ENCODE peak calls at places on chromosomes 2 and 18, in eight cellular contexts. L is AG09309; F is activated naive CD4-positive, alpha-beta T cell treated with anti-CD3 and anti-CD28 coated beads for 36 hours; S is Ammon's horn; R is AG10803; M is occipital lobe; Z is T-helper 9 cell; G is AG08396. J is an unnamed sample.

GRCh38 chr2:138421971-138422335 is 79.6 kb upstream of the SPOPL start:
- DNase-seq in Z (no peak), M (no peak), R (peak), F (no peak), S (no peak), G (peak), L (peak), J (no peak)

GRCh38 chr2:108446703-108447102 is 2.3 kb upstream of the GCC2 start:
- DNase-seq in G (no peak), Z (no peak), M (no peak), F (no peak), L (no peak), S (no peak), R (no peak), J (no peak)

GRCh38 chr18:56575819-56576663 is 62.4 kb downstream of the TXNL1 start:
- DNase-seq in Z (no peak), R (peak), G (peak), S (peak), F (no peak), M (no peak), L (no peak), J (no peak)

GRCh38 chr2:61257446-61257845 is 95.5 kb downstream of the C2orf74 start:
- DNase-seq in L (no peak), M (no peak), G (no peak), F (no peak), S (no peak), R (no peak), Z (no peak), J (no peak)

GRCh38 chr2:232776435-232776834 is at the start of gene KCNJ13:
- DNase-seq in S (no peak), R (peak), L (no peak), F (no peak), M (no peak), Z (no peak), G (peak), J (no peak)

GRCh38 chr2:224626735-224627134 is 41.6 kb upstream of the CUL3 start:
- DNase-seq in M (no peak), S (no peak), L (no peak), Z (no peak), R (no peak), F (no peak), G (no peak), J (no peak)

GRCh38 chr18:8091042-8091441 is 518.2 kb upstream of the RAB12 start:
- DNase-seq in S (no peak), F (no peak), Z (no peak), L (no peak), G (no peak), M (no peak), R (peak), J (no peak)

GRCh38 chr2:25228848-25229674 is 60.7 kb upstream of the POMC start:
- DNase-seq in R (peak), G (peak), F (no peak), M (peak), L (peak), S (peak), Z (peak), J (no peak)

GRCh38 chr2:95354925-95355324 is 47.6 kb upstream of the FAHD2A start:
- DNase-seq in G (no peak), F (no peak), S (no peak), Z (no peak), M (no peak), L (no peak), R (no peak), J (no peak)

GRCh38 chr2:148926291-148926961 is 51.4 kb downstream of the KIF5C start:
- DNase-seq in G (peak), R (peak), M (peak), F (peak), Z (peak), S (peak), L (no peak), J (peak)

GRCh38 chr18:36729197-36729596 is 99.6 kb downstream of the TPGS2 start:
- DNase-seq in F (no peak), M (no peak), R (no peak), Z (no peak), S (no peak), G (no peak), L (no peak), J (no peak)

GRCh38 chr2:10412380-10412779 is 35.7 kb downstream of the ODC1 start:
- DNase-seq in S (no peak), R (peak), F (peak), G (peak), M (no peak), Z (no peak), L (no peak), J (no peak)

GRCh38 chr2:60351802-60352201 is 201.7 kb downstream of the BCL11A start:
- DNase-seq in Z (no peak), G (no peak), M (no peak), S (no peak), F (no peak), L (no peak), R (no peak), J (no peak)

GRCh38 chr2:217897816-217898806 is 104.7 kb downstream of the TNS1 start:
- DNase-seq in F (no peak), R (no peak), S (peak), Z (no peak), L (no peak), G (no peak), M (no peak), J (no peak)

GRCh38 chr2:120904825-120905224 is 169.2 kb downstream of the GLI2 start:
- DNase-seq in F (no peak), Z (no peak), G (no peak), L (no peak), M (no peak), R (no peak), S (no peak), J (no peak)

GRCh38 chr2:176079285-176079830 is 4.4 kb downstream of the EVX2 start:
- DNase-seq in M (no peak), R (no peak), G (no peak), F (no peak), S (no peak), Z (no peak), L (no peak), J (no peak)

GRCh38 chr18:77632738-77633137 is 383.1 kb downstream of the GALR1 start:
- DNase-seq in R (no peak), M (no peak), S (peak), L (no peak), Z (no peak), F (no peak), G (no peak), J (no peak)

GRCh38 chr2:74142340-74142739 is 5.4 kb downstream of the BOLA3 start:
- DNase-seq in M (no peak), G (no peak), L (no peak), Z (no peak), R (no peak), F (no peak), S (no peak), J (no peak)

GRCh38 chr2:126932529-126932928 is 33.8 kb downstream of the TEX51 start:
- DNase-seq in R (no peak), L (no peak), Z (no peak), G (no peak), M (no peak), F (no peak), S (no peak), J (no peak)

GRCh38 chr2:77712601-77713000 is 190.4 kb upstream of the LRRTM4 start:
- DNase-seq in R (no peak), Z (no peak), M (no peak), G (no peak), L (no peak), S (no peak), F (no peak), J (no peak)

GRCh38 chr2:196987654-196988364 is 61.3 kb upstream of the PGAP1 start:
- DNase-seq in L (peak), G (peak), R (peak), S (peak), Z (no peak), M (peak), F (peak), J (no peak)

GRCh38 chr2:67923696-67924095 is 139.1 kb downstream of the C1D start:
- DNase-seq in M (no peak), S (peak), R (no peak), G (no peak), F (no peak), Z (no peak), L (no peak), J (no peak)

GRCh38 chr2:219099319-219099718 is 38.6 kb upstream of the IHH start:
- DNase-seq in L (peak), R (peak), S (no peak), M (no peak), G (peak), Z (no peak), F (no peak), J (no peak)

GRCh38 chr18:27685807-27686412 is 491.0 kb downstream of the CDH2 start:
- DNase-seq in S (no peak), F (peak), M (no peak), G (peak), R (peak), Z (no peak), L (peak), J (no peak)

GRCh38 chr2:44528595-44528994 is 166.8 kb downstream of the CAMKMT start:
- DNase-seq in S (no peak), Z (no peak), F (no peak), M (no peak), G (peak), R (peak), L (peak), J (no peak)

GRCh38 chr2:127392828-127393578 is 5.2 kb upstream of the MAP3K2 start:
- DNase-seq in M (no peak), R (no peak), S (no peak), F (no peak), G (no peak), Z (no peak), L (no peak), J (no peak)

GRCh38 chr2:48719480-48720177 is 35.9 kb downstream of the LHCGR start:
- DNase-seq in R (no peak), F (no peak), S (peak), Z (no peak), L (no peak), M (no peak), G (no peak), J (no peak)